ENCODE peak calls at places on chromosomes 16 and 17, in five cellular contexts. Q is AG10803, B is brain microvascular endothelial cell, M is fibroblast of mammary gland, Z is AG04450. C is an unnamed sample.

GRCh38 chr17:56707312-56708219 is 114.1 kb downstream of the NOG start:
- DNase-seq in Q (peak; percentile 37), M (no peak), B (peak; percentile 22), Z (no peak), C (peak; percentile 4)

GRCh38 chr17:55722016-55722706 is 503 bp downstream of the TMEM100 start:
- DNase-seq in Q (no peak), B (peak; percentile 33), Z (no peak), M (peak; percentile 35), C (peak; percentile 30)

GRCh38 chr16:19559242-19559910 is 3.9 kb downstream of the VPS35L start:
- DNase-seq in B (peak; percentile 49), Q (peak; percentile 69), Z (peak; percentile 46), M (peak; percentile 75), C (peak; percentile 83)

GRCh38 chr16:27385398-27385797 is 16.6 kb upstream of the IL21R start:
- DNase-seq in B (no peak), Q (no peak), Z (no peak), M (no peak), C (no peak)

GRCh38 chr17:11935734-11936406 is 61.4 kb downstream of the ZNF18 start:
- DNase-seq in Q (peak; percentile 6), B (peak; percentile 18), Z (no peak), M (peak; percentile 63), C (peak; percentile 28)

GRCh38 chr16:15973460-15973859 is 24.0 kb downstream of the ABCC1 start:
- DNase-seq in Q (no peak), M (no peak), Z (no peak), B (no peak), C (no peak)

GRCh38 chr17:1490643-1491405 is 1.7 kb downstream of the MYO1C start:
- DNase-seq in Q (peak; percentile 41), M (peak; percentile 48), Z (no peak), B (no peak), C (no peak)

GRCh38 chr17:41710472-41711090 is 1.6 kb upstream of the GAST start:
- DNase-seq in B (peak; percentile 86), Z (no peak), M (peak; percentile 95), Q (peak; percentile 67), C (peak; percentile 63)

GRCh38 chr17:30920683-30921543 is 832 bp upstream of the ADAP2 start:
- DNase-seq in M (no peak), Z (no peak), Q (no peak), B (no peak), C (no peak)

GRCh38 chr17:56918916-56919315 is 5.1 kb upstream of the TRIM25 start:
- DNase-seq in M (peak; percentile 74), B (no peak), Q (peak; percentile 62), Z (no peak), C (peak; percentile 46)

GRCh38 chr17:60548990-60549389 is 22.9 kb upstream of the APPBP2 start:
- DNase-seq in Z (no peak), Q (peak; percentile 58), B (no peak), M (no peak), C (no peak)

GRCh38 chr17:77196251-77196650 is 55.5 kb downstream of the SEC14L1 start:
- DNase-seq in Z (no peak), Q (peak; percentile 34), B (no peak), M (no peak), C (no peak)

GRCh38 chr17:40025991-40026815 is 11.0 kb downstream of the CSF3 start:
- DNase-seq in B (peak; percentile 29), M (peak; percentile 57), Z (no peak), Q (no peak), C (peak; percentile 66)

GRCh38 chr17:63751806-63752205 is 10.2 kb upstream of the STRADA start:
- DNase-seq in B (no peak), M (no peak), Z (no peak), Q (no peak), C (no peak)

GRCh38 chr17:1177099-1177996 is 2.4 kb downstream of the ABR start:
- DNase-seq in Z (no peak), M (peak; percentile 42), Q (peak; percentile 50), B (no peak), C (peak; percentile 58)

GRCh38 chr16:83715217-83715920 is 92.4 kb upstream of the HSBP1 start:
- DNase-seq in B (no peak), Q (no peak), M (no peak), Z (no peak), C (peak; percentile 10)

GRCh38 chr17:40065041-40065770 is 2.4 kb downstream of the THRA start:
- DNase-seq in B (peak; percentile 33), Z (no peak), Q (peak; percentile 42), M (peak; percentile 51), C (peak; percentile 54)

GRCh38 chr17:77566566-77566965 is 391.9 kb upstream of the TNRC6C start:
- DNase-seq in Z (no peak), B (no peak), M (no peak), Q (no peak), C (no peak)

GRCh38 chr16:72995151-72995881 is 52.6 kb downstream of the ZFHX3 start:
- DNase-seq in B (no peak), Z (no peak), Q (no peak), M (no peak), C (no peak)

GRCh38 chr17:6666077-6666521 is 14.5 kb downstream of the C17orf100 start:
- DNase-seq in M (peak; percentile 81), Z (peak; percentile 60), B (peak; percentile 68), Q (peak; percentile 81), C (peak; percentile 92)

GRCh38 chr17:32876414-32877163 is at the start of gene MYO1D:
- DNase-seq in M (no peak), B (no peak), Z (no peak), Q (no peak), C (peak; percentile 3)

GRCh38 chr17:3750926-3751325 is 27.2 kb downstream of the HASPIN start:
- DNase-seq in Q (no peak), M (no peak), Z (no peak), B (no peak), C (no peak)

GRCh38 chr17:59757881-59758385 is 50.5 kb downstream of the VMP1 start:
- DNase-seq in B (no peak), Z (no peak), M (no peak), Q (no peak), C (no peak)

GRCh38 chr17:8118769-8119574 is 658 bp upstream of the ALOXE3 start:
- DNase-seq in M (peak; percentile 77), B (peak; percentile 85), Z (peak; percentile 59), Q (peak; percentile 78), C (peak; percentile 83)

GRCh38 chr16:88385831-88386815 is 3.4 kb downstream of the ZNF469 start:
- DNase-seq in B (no peak), Z (no peak), M (no peak), Q (no peak), C (no peak)

GRCh38 chr17:28317965-28318758 is 838 bp upstream of the TMEM97 start:
- DNase-seq in M (no peak), B (no peak), Z (no peak), Q (no peak), C (no peak)

GRCh38 chr17:59377410-59377809 is 46.0 kb downstream of the YPEL2 start:
- DNase-seq in B (no peak), M (peak; percentile 76), Q (peak; percentile 80), Z (no peak), C (peak; percentile 34)

GRCh38 chr16:82639666-82640336 is 13.0 kb downstream of the CDH13 start:
- DNase-seq in B (peak; percentile 81), Q (peak; percentile 50), M (peak; percentile 68), Z (no peak), C (peak; percentile 80)

GRCh38 chr17:43676471-43676870 is 14.7 kb upstream of the MEOX1 start:
- DNase-seq in M (peak; percentile 26), Q (peak; percentile 63), B (no peak), Z (no peak), C (peak; percentile 53)

GRCh38 chr16:593406-593805 is 3.5 kb downstream of the RAB40C start:
- DNase-seq in Q (no peak), Z (no peak), B (no peak), M (no peak), C (no peak)

GRCh38 chr17:61809816-61810392 is 53.4 kb downstream of the BRIP1 start:
- DNase-seq in B (peak; percentile 12), Q (peak; percentile 74), M (peak; percentile 66), Z (no peak), C (peak; percentile 82)

GRCh38 chr16:5900046-5900445 is 802.5 kb upstream of the EEF2KMT start:
- DNase-seq in Q (no peak), M (no peak), B (no peak), Z (no peak), C (no peak)

GRCh38 chr17:63082273-63082861 is 116.3 kb downstream of the TANC2 start:
- DNase-seq in B (peak; percentile 18), Z (peak; percentile 1), M (peak; percentile 61), Q (peak; percentile 42), C (peak; percentile 74)

GRCh38 chr17:65485388-65486299 is 75.8 kb downstream of the AXIN2 start:
- DNase-seq in Z (no peak), B (no peak), Q (peak; percentile 56), M (peak; percentile 18), C (no peak)

GRCh38 chr16:24890746-24891145 is 45.0 kb downstream of the SLC5A11 start:
- DNase-seq in Z (no peak), M (no peak), B (no peak), Q (no peak), C (no peak)

GRCh38 chr17:38897671-38898290 is 27.6 kb upstream of the LASP1NB start:
- DNase-seq in Z (no peak), M (no peak), Q (no peak), B (no peak), C (no peak)
- H3K4me3 ChIP-seq in Z (no peak overlapping the region), M (no peak overlapping the region), Q (no peak overlapping the region), B (no peak overlapping the region), C (no peak overlapping the region)

DNA sequence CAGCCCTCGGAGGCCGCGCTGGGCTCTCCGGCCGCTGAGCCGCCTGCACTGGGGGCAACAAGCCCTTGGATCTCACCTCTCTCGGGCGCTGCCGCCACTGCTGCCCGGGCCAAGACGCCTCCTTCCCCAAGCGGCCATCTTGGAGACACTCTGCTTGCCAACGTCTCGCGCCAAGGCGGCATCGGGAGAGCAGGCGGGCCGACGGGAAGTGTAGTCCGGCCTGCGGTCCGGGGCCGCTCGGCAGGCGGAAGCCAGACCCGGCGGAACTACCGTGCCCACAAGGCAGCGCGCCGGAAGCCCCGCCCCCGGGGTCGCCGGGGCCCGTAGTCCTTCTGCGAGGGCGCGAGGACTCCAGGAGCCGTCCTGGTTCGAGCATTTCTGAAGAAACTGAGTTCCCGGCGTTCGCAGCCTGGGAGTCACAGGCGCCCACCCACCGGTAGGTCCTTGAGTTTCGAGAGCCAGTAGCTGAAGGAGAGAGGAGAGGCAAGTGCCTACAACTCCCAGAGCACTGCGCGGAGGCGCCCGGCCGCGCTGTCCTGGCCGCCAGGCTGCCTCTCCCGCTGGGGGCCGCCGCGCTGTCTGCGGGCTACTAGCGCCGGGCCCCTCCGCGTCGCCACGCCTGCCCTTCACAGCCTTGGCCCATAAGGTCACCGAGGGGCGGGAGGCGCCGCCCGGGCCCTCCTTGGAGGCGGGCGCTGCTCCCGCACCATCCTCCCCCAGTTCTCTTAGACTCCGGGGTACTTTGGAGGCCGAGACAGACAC is at the start of gene TMEM11:
- DNase-seq in M (peak; percentile 92), Z (peak; percentile 87), B (peak; percentile 93), Q (peak; percentile 97), C (peak; percentile 97)
- TF ChIP-seq CTCF in M (no peak), Z (no peak), B (no peak), Q (no peak), C (no peak)

GRCh38 chr17:75918112-75918445 is 13.4 kb upstream of the MRPL38 start:
- DNase-seq in B (no peak), M (no peak), Q (no peak), Z (no peak), C (no peak)
- H3K4me3 ChIP-seq in B (no peak overlapping the region), M (no peak overlapping the region), Q (no peak overlapping the region), Z (no peak overlapping the region), C (no peak overlapping the region)

GRCh38 chr17:13016881-13017622 is 775 bp downstream of the ELAC2 start:
- DNase-seq in Z (no peak), M (peak; percentile 47), Q (peak; percentile 21), B (no peak), C (peak; percentile 29)

GRCh38 chr17:13014801-13015200 is 3.0 kb downstream of the ELAC2 start:
- DNase-seq in M (no peak), Z (no peak), Q (no peak), B (no peak), C (no peak)

GRCh38 chr17:13017623-13018462 is at the start of gene ELAC2:
- DNase-seq in B (peak; percentile 99), Z (peak; percentile 98), Q (peak; percentile 99), M (peak; percentile 99), C (peak; percentile 99)
- TF ChIP-seq CTCF in B (no peak), Z (no peak), Q (no peak), M (no peak), C (no peak)

C was measured in choroid plexus epithelial cell.